ENCODE peak calls at places on chromosome 7, in nine cellular contexts. One of them, this sample, is unnamed.

GRCh38 chr7:34187908-34188307 is 282.6 kb downstream of the BMPER start:
- DNase-seq in left ventricle myocardium inferior: no peak
- DNase-seq in A549: no peak
- DNase-seq in MM.1S: no peak
- DNase-seq in stomach: no peak
- DNase-seq in heart left ventricle: no peak
- DNase-seq in GM23248: peak; percentile 35
- DNase-seq in SK-N-SH: no peak
- DNase-seq in bronchial epithelial cell: peak; percentile 29
- DNase-seq in this sample: no peak

GRCh38 chr7:157826566-157826965 is 489.8 kb downstream of the DNAJB6 start:
- DNase-seq in left ventricle myocardium inferior: no peak
- DNase-seq in A549: no peak
- DNase-seq in MM.1S: no peak
- DNase-seq in stomach: no peak
- DNase-seq in heart left ventricle: no peak
- DNase-seq in GM23248: no peak
- DNase-seq in SK-N-SH: no peak
- DNase-seq in bronchial epithelial cell: no peak
- DNase-seq in this sample: no peak

GRCh38 chr7:945556-946255 is 8.8 kb downstream of the ADAP1 start:
- DNase-seq in left ventricle myocardium inferior: no peak
- DNase-seq in A549: no peak
- DNase-seq in MM.1S: no peak
- DNase-seq in stomach: peak; percentile 94
- DNase-seq in heart left ventricle: no peak
- DNase-seq in GM23248: no peak
- DNase-seq in SK-N-SH: no peak
- DNase-seq in bronchial epithelial cell: peak; percentile 95
- DNase-seq in this sample: no peak

GRCh38 chr7:31192996-31193395 is 140.9 kb downstream of the ADCYAP1R1 start:
- DNase-seq in left ventricle myocardium inferior: peak; percentile 53
- DNase-seq in A549: peak; percentile 66
- DNase-seq in MM.1S: no peak
- DNase-seq in stomach: peak; percentile 73
- DNase-seq in heart left ventricle: peak; percentile 35
- DNase-seq in GM23248: peak; percentile 71
- DNase-seq in SK-N-SH: peak; percentile 89
- DNase-seq in bronchial epithelial cell: peak; percentile 38
- DNase-seq in this sample: no peak

GRCh38 chr7:149735181-149735602 is 38.2 kb downstream of the ZNF467 start:
- DNase-seq in left ventricle myocardium inferior: no peak
- DNase-seq in A549: no peak
- DNase-seq in MM.1S: no peak
- DNase-seq in stomach: no peak
- DNase-seq in heart left ventricle: no peak
- DNase-seq in GM23248: no peak
- DNase-seq in SK-N-SH: no peak
- DNase-seq in bronchial epithelial cell: no peak
- DNase-seq in this sample: no peak

GRCh38 chr7:159033473-159033825 is 111.2 kb downstream of the VIPR2 start:
- DNase-seq in left ventricle myocardium inferior: no peak
- DNase-seq in A549: no peak
- DNase-seq in MM.1S: no peak
- DNase-seq in stomach: peak; percentile 10
- DNase-seq in heart left ventricle: no peak
- DNase-seq in GM23248: no peak
- DNase-seq in SK-N-SH: no peak
- DNase-seq in bronchial epithelial cell: no peak
- DNase-seq in this sample: no peak

GRCh38 chr7:28961972-28962371 is 3.8 kb upstream of the TRIL start:
- DNase-seq in left ventricle myocardium inferior: no peak
- DNase-seq in A549: no peak
- DNase-seq in MM.1S: no peak
- DNase-seq in stomach: no peak
- DNase-seq in heart left ventricle: no peak
- DNase-seq in GM23248: no peak
- DNase-seq in SK-N-SH: no peak
- DNase-seq in bronchial epithelial cell: no peak
- DNase-seq in this sample: no peak

GRCh38 chr7:76403780-76404494 is 5.6 kb downstream of the SSC4D start:
- DNase-seq in left ventricle myocardium inferior: no peak
- DNase-seq in A549: no peak
- DNase-seq in MM.1S: no peak
- DNase-seq in stomach: no peak
- DNase-seq in heart left ventricle: no peak
- DNase-seq in GM23248: no peak
- DNase-seq in SK-N-SH: no peak
- DNase-seq in bronchial epithelial cell: no peak
- DNase-seq in this sample: no peak

GRCh38 chr7:69342154-69342884 is 256.0 kb upstream of the AUTS2 start:
- DNase-seq in left ventricle myocardium inferior: no peak
- DNase-seq in A549: peak; percentile 27
- DNase-seq in MM.1S: no peak
- DNase-seq in stomach: no peak
- DNase-seq in heart left ventricle: no peak
- DNase-seq in GM23248: peak; percentile 82
- DNase-seq in SK-N-SH: no peak
- DNase-seq in bronchial epithelial cell: no peak
- DNase-seq in this sample: no peak

GRCh38 chr7:44712012-44712411 is 36.6 kb upstream of the ZMIZ2 start:
- DNase-seq in left ventricle myocardium inferior: no peak
- DNase-seq in A549: no peak
- DNase-seq in MM.1S: no peak
- DNase-seq in stomach: no peak
- DNase-seq in heart left ventricle: no peak
- DNase-seq in GM23248: no peak
- DNase-seq in SK-N-SH: no peak
- DNase-seq in bronchial epithelial cell: peak; percentile 48
- DNase-seq in this sample: no peak

GRCh38 chr7:111436608-111437007 is 125.7 kb downstream of the IMMP2L start:
- DNase-seq in left ventricle myocardium inferior: no peak
- DNase-seq in A549: no peak
- DNase-seq in MM.1S: no peak
- DNase-seq in stomach: no peak
- DNase-seq in heart left ventricle: no peak
- DNase-seq in GM23248: no peak
- DNase-seq in SK-N-SH: no peak
- DNase-seq in bronchial epithelial cell: no peak
- DNase-seq in this sample: no peak

GRCh38 chr7:5420108-5420840 is 3.4 kb downstream of the TNRC18 start:
- DNase-seq in left ventricle myocardium inferior: peak; percentile 38
- DNase-seq in A549: no peak
- DNase-seq in MM.1S: no peak
- DNase-seq in stomach: peak; percentile 45
- DNase-seq in heart left ventricle: peak; percentile 41
- DNase-seq in GM23248: peak; percentile 52
- DNase-seq in SK-N-SH: peak; percentile 77
- DNase-seq in bronchial epithelial cell: no peak
- DNase-seq in this sample: no peak

GRCh38 chr7:121419201-121420148 is 23.4 kb upstream of the FAM3C start:
- DNase-seq in left ventricle myocardium inferior: no peak
- DNase-seq in A549: no peak
- DNase-seq in MM.1S: no peak
- DNase-seq in stomach: peak; percentile 29
- DNase-seq in heart left ventricle: no peak
- DNase-seq in GM23248: no peak
- DNase-seq in SK-N-SH: no peak
- DNase-seq in bronchial epithelial cell: no peak
- DNase-seq in this sample: no peak

GRCh38 chr7:145543245-145543644 is 573.4 kb upstream of the CNTNAP2 start:
- DNase-seq in left ventricle myocardium inferior: no peak
- DNase-seq in A549: no peak
- DNase-seq in MM.1S: no peak
- DNase-seq in stomach: no peak
- DNase-seq in heart left ventricle: no peak
- DNase-seq in GM23248: no peak
- DNase-seq in SK-N-SH: no peak
- DNase-seq in bronchial epithelial cell: no peak
- DNase-seq in this sample: no peak

GRCh38 chr7:30062587-30062986 is 34.4 kb downstream of the PLEKHA8 start:
- DNase-seq in left ventricle myocardium inferior: no peak
- DNase-seq in A549: peak; percentile 51
- DNase-seq in MM.1S: peak; percentile 30
- DNase-seq in stomach: no peak
- DNase-seq in heart left ventricle: no peak
- DNase-seq in GM23248: peak; percentile 61
- DNase-seq in SK-N-SH: peak; percentile 66
- DNase-seq in bronchial epithelial cell: peak; percentile 22
- DNase-seq in this sample: peak; percentile 28

GRCh38 chr7:30800785-30801252 is 29.6 kb downstream of the MINDY4 start:
- DNase-seq in left ventricle myocardium inferior: no peak
- DNase-seq in A549: peak; percentile 58
- DNase-seq in MM.1S: peak; percentile 52
- DNase-seq in stomach: peak; percentile 52
- DNase-seq in heart left ventricle: peak; percentile 63
- DNase-seq in GM23248: peak; percentile 93
- DNase-seq in SK-N-SH: peak; percentile 89
- DNase-seq in bronchial epithelial cell: peak; percentile 72
- DNase-seq in this sample: peak; percentile 67

GRCh38 chr7:143381427-143382125 is 431 bp downstream of the ZYX start:
- DNase-seq in left ventricle myocardium inferior: peak; percentile 83
- DNase-seq in A549: peak; percentile 50
- DNase-seq in MM.1S: no peak
- DNase-seq in stomach: peak; percentile 61
- DNase-seq in heart left ventricle: peak; percentile 86
- DNase-seq in GM23248: peak; percentile 72
- DNase-seq in SK-N-SH: peak; percentile 89
- DNase-seq in bronchial epithelial cell: no peak
- DNase-seq in this sample: no peak

GRCh38 chr7:140885735-140886334 is 38.9 kb downstream of the BRAF start:
- DNase-seq in left ventricle myocardium inferior: no peak
- DNase-seq in A549: no peak
- DNase-seq in MM.1S: no peak
- DNase-seq in stomach: no peak
- DNase-seq in heart left ventricle: no peak
- DNase-seq in GM23248: no peak
- DNase-seq in SK-N-SH: no peak
- DNase-seq in bronchial epithelial cell: no peak
- DNase-seq in this sample: no peak

GRCh38 chr7:4715385-4715770 is 33.3 kb downstream of the FOXK1 start:
- DNase-seq in left ventricle myocardium inferior: peak; percentile 64
- DNase-seq in A549: peak; percentile 39
- DNase-seq in MM.1S: no peak
- DNase-seq in stomach: no peak
- DNase-seq in heart left ventricle: peak; percentile 62
- DNase-seq in GM23248: peak; percentile 93
- DNase-seq in SK-N-SH: no peak
- DNase-seq in bronchial epithelial cell: peak; percentile 92
- DNase-seq in this sample: no peak

GRCh38 chr7:129434846-129435318 is 650 bp downstream of the STRIP2 start:
- DNase-seq in left ventricle myocardium inferior: no peak
- DNase-seq in A549: no peak
- DNase-seq in MM.1S: no peak
- DNase-seq in stomach: no peak
- DNase-seq in heart left ventricle: peak; percentile 23
- DNase-seq in GM23248: peak; percentile 50
- DNase-seq in SK-N-SH: peak; percentile 76
- DNase-seq in bronchial epithelial cell: no peak
- DNase-seq in this sample: no peak

DNA sequence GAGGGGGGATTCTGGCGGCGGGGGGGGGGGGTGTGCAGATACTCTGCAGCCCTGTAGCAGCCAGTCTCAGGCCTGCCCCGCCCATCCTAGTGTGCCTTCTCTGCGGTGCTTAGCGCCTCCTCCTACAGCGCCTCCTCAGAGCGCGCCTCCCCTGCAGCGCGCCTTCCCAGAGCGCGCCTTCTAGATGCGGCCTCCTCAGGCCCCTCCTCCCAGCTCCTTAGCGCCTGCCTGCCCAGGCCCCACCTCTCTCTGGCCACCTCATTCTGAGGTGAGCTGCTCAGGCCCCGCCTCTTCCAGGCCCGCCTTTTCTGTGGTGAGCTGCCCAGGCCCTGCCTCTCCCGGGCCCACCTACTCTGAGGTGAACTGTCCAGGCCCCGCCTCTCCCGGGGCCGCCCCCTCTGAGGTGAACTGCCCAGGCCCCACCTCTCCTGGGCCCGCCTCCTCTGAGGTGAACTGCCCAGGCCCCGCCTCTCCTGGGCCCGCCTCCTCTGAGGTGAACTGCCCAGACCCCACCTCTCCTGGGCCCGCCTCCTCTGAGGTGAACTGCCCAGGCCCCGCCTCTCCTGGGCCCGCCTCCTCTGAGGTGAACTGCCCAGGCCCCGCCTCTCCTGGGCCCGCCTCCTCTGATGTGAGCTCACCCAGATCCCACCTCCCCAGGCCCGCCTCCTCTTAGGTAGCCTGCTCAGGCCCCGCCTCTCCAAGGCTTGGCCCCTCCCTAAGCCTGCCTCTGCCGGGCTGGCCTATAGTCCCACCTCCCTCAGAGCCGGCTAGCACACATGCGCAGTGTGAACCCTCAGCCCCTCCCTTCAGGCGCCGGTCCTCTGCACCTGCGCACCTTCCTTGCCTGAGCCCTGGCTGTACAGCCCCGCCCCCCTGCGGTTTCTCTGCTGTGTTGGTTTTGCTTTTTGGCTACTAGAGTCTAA is 2.1 kb upstream of the SGCE start:
- DNase-seq in left ventricle myocardium inferior: peak; percentile 89
- DNase-seq in A549: peak; percentile 96
- DNase-seq in MM.1S: peak; percentile 96
- DNase-seq in stomach: peak; percentile 96
- DNase-seq in heart left ventricle: peak; percentile 89
- DNase-seq in GM23248: peak; percentile 92
- DNase-seq in SK-N-SH: peak; percentile 87
- DNase-seq in bronchial epithelial cell: peak; percentile 88
- DNase-seq in this sample: peak; percentile 87
- H3K4me3 ChIP-seq in left ventricle myocardium inferior: peak overlapping the region; percentile 80
- H3K4me3 ChIP-seq in A549: peak overlapping the region; percentile 64
- H3K4me3 ChIP-seq in MM.1S: peak overlapping the region; percentile 65
- H3K4me3 ChIP-seq in stomach: peak overlapping the region; percentile 58
- H3K4me3 ChIP-seq in heart left ventricle: peak overlapping the region; percentile 60
- H3K4me3 ChIP-seq in GM23248: peak overlapping the region; percentile 89
- H3K4me3 ChIP-seq in SK-N-SH: peak overlapping the region; percentile 94
- H3K4me3 ChIP-seq in bronchial epithelial cell: peak overlapping the region; percentile 64
- H3K4me3 ChIP-seq in this sample: peak overlapping the region; percentile 57

GRCh38 chr7:130486114-130486962 is 5.5 kb upstream of the MEST start:
- DNase-seq in left ventricle myocardium inferior: peak; percentile 27
- DNase-seq in A549: peak; percentile 95
- DNase-seq in MM.1S: peak; percentile 89
- DNase-seq in stomach: peak; percentile 80
- DNase-seq in heart left ventricle: peak; percentile 60
- DNase-seq in GM23248: no peak
- DNase-seq in SK-N-SH: peak; percentile 36
- DNase-seq in bronchial epithelial cell: peak; percentile 52
- DNase-seq in this sample: no peak
- H3K4me3 ChIP-seq in left ventricle myocardium inferior: peak overlapping the region; percentile 68
- H3K4me3 ChIP-seq in A549: peak overlapping the region; percentile 54
- H3K4me3 ChIP-seq in MM.1S: peak overlapping the region; percentile 80
- H3K4me3 ChIP-seq in stomach: peak overlapping the region; percentile 44
- H3K4me3 ChIP-seq in heart left ventricle: peak overlapping the region; percentile 53
- H3K4me3 ChIP-seq in GM23248: no peak overlapping the region
- H3K4me3 ChIP-seq in SK-N-SH: no peak overlapping the region
- H3K4me3 ChIP-seq in bronchial epithelial cell: peak overlapping the region; percentile 47
- H3K4me3 ChIP-seq in this sample: no peak overlapping the region

GRCh38 chr7:74027683-74028320 is at the start of gene ELN:
- DNase-seq in left ventricle myocardium inferior: peak; percentile 89
- DNase-seq in A549: no peak
- DNase-seq in MM.1S: no peak
- DNase-seq in stomach: peak; percentile 61
- DNase-seq in heart left ventricle: peak; percentile 87
- DNase-seq in GM23248: peak; percentile 62
- DNase-seq in SK-N-SH: peak; percentile 87
- DNase-seq in bronchial epithelial cell: no peak
- DNase-seq in this sample: no peak
- H3K4me3 ChIP-seq in left ventricle myocardium inferior: peak within 1 kb of the TSS; percentile 74
- H3K4me3 ChIP-seq in A549: no peak within 1 kb of the TSS
- H3K4me3 ChIP-seq in MM.1S: no peak within 1 kb of the TSS
- H3K4me3 ChIP-seq in stomach: peak within 1 kb of the TSS; percentile 42
- H3K4me3 ChIP-seq in heart left ventricle: peak within 1 kb of the TSS; percentile 57
- H3K4me3 ChIP-seq in GM23248: peak within 1 kb of the TSS; percentile 70
- H3K4me3 ChIP-seq in SK-N-SH: peak within 1 kb of the TSS; percentile 4
- H3K4me3 ChIP-seq in bronchial epithelial cell: no peak within 1 kb of the TSS
- H3K4me3 ChIP-seq in this sample: no peak within 1 kb of the TSS

GRCh38 chr7:19362099-19362498 is 216.9 kb upstream of the FERD3L start:
- DNase-seq in left ventricle myocardium inferior: no peak
- DNase-seq in A549: no peak
- DNase-seq in MM.1S: no peak
- DNase-seq in stomach: no peak
- DNase-seq in heart left ventricle: no peak
- DNase-seq in GM23248: peak; percentile 76
- DNase-seq in SK-N-SH: no peak
- DNase-seq in bronchial epithelial cell: peak; percentile 63
- DNase-seq in this sample: no peak
- H3K4me3 ChIP-seq in left ventricle myocardium inferior: no peak overlapping the region
- H3K4me3 ChIP-seq in A549: no peak overlapping the region
- H3K4me3 ChIP-seq in MM.1S: no peak overlapping the region
- H3K4me3 ChIP-seq in stomach: no peak overlapping the region
- H3K4me3 ChIP-seq in heart left ventricle: no peak overlapping the region
- H3K4me3 ChIP-seq in GM23248: no peak overlapping the region
- H3K4me3 ChIP-seq in SK-N-SH: no peak overlapping the region
- H3K4me3 ChIP-seq in bronchial epithelial cell: no peak overlapping the region
- H3K4me3 ChIP-seq in this sample: no peak overlapping the region